ENCODE peak calls at places on chromosomes 6 and 20, in five cellular contexts. One of them, this sample, is unnamed. For H3K4me1, the result is how much of the 10 kb centered on the place peaks cover.

GRCh38 chr6:146361367-146361924 is 182.2 kb upstream of the RAB32 start:
- DNase-seq in A549: no peak
- DNase-seq in HCT116: no peak
- DNase-seq in effector memory CD4-positive, alpha-beta T cell: no peak
- DNase-seq in neural progenitor cell: no peak
- DNase-seq in this sample: no peak

GRCh38 chr6:147077251-147077650 is 127.0 kb upstream of the STXBP5 start:
- DNase-seq in A549: no peak
- DNase-seq in HCT116: no peak
- DNase-seq in effector memory CD4-positive, alpha-beta T cell: no peak
- DNase-seq in neural progenitor cell: no peak
- DNase-seq in this sample: no peak

GRCh38 chr20:41029150-41029872 is 689 bp downstream of the TOP1 start:
- DNase-seq in A549: peak
- DNase-seq in HCT116: no peak
- DNase-seq in effector memory CD4-positive, alpha-beta T cell: peak
- DNase-seq in neural progenitor cell: peak
- DNase-seq in this sample: no peak

GRCh38 chr20:44961868-44962267 is 1.7 kb upstream of the TOMM34 start:
- DNase-seq in A549: no peak
- DNase-seq in HCT116: no peak
- DNase-seq in effector memory CD4-positive, alpha-beta T cell: no peak
- DNase-seq in neural progenitor cell: no peak
- DNase-seq in this sample: no peak

GRCh38 chr6:149077208-149077607 is 240.3 kb upstream of the TAB2 start:
- DNase-seq in A549: no peak
- DNase-seq in HCT116: no peak
- DNase-seq in effector memory CD4-positive, alpha-beta T cell: no peak
- DNase-seq in neural progenitor cell: no peak
- DNase-seq in this sample: no peak

GRCh38 chr20:38139156-38139912 is 25.7 kb downstream of the TGM2 start:
- DNase-seq in A549: no peak
- DNase-seq in HCT116: no peak
- DNase-seq in effector memory CD4-positive, alpha-beta T cell: no peak
- DNase-seq in neural progenitor cell: no peak
- DNase-seq in this sample: no peak

GRCh38 chr6:41818271-41819054 is 31.0 kb downstream of the TOMM6 start:
- DNase-seq in A549: no peak
- DNase-seq in HCT116: no peak
- DNase-seq in effector memory CD4-positive, alpha-beta T cell: no peak
- DNase-seq in neural progenitor cell: no peak
- DNase-seq in this sample: no peak

GRCh38 chr20:15440249-15440820 is 1102.9 kb upstream of the FLRT3 start:
- DNase-seq in A549: no peak
- DNase-seq in HCT116: no peak
- DNase-seq in effector memory CD4-positive, alpha-beta T cell: no peak
- DNase-seq in neural progenitor cell: no peak
- DNase-seq in this sample: no peak

GRCh38 chr6:112222111-112222726 is 32.1 kb downstream of the LAMA4 start:
- DNase-seq in A549: no peak
- DNase-seq in HCT116: no peak
- DNase-seq in effector memory CD4-positive, alpha-beta T cell: no peak
- DNase-seq in neural progenitor cell: no peak
- DNase-seq in this sample: no peak

GRCh38 chr6:158067436-158068015 is 85.9 kb downstream of the SYNJ2 start:
- DNase-seq in A549: no peak
- DNase-seq in HCT116: no peak
- DNase-seq in effector memory CD4-positive, alpha-beta T cell: no peak
- DNase-seq in neural progenitor cell: no peak
- DNase-seq in this sample: no peak

GRCh38 chr6:32397252-32397920 is 9.6 kb downstream of the BTNL2 start:
- DNase-seq in A549: no peak
- DNase-seq in HCT116: no peak
- DNase-seq in effector memory CD4-positive, alpha-beta T cell: no peak
- DNase-seq in neural progenitor cell: no peak
- DNase-seq in this sample: no peak

DNA sequence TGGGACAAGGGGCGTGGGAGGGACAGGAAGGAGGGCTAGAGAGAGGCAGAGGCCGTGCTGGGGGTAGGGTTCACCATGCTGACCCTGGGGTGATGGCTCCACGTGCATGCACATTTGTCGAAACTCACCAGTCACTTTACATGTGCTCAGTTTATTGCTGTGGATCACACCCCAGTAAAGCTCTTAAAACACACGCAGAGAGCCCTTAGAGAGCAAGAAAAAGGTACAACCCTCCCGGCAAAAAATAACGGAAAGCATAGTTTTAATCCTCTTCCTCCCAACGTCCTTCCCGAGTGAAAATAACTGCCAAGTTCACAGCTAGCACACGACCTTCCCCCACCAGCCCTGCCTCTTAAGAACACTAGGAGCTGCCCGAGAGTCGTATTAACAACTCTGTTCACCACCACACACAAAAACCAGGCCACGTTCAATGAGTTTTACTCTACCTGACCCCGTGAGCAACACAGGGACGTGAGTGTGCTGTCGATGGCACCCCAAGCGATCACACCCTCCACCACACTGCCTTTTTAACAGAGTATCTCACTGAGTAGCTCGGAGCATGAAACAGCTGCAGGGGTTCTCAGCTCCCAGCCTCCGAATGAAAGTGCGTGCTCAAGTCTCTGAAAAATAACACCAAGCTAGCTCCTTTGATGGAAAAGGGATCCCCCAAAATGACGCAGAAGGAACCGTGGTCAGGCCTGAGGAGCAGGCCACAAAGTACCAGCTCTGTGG is 39.7 kb downstream of the TAF4 start:
- DNase-seq in A549: no peak
- DNase-seq in HCT116: no peak
- DNase-seq in effector memory CD4-positive, alpha-beta T cell: no peak
- DNase-seq in neural progenitor cell: no peak
- DNase-seq in this sample: no peak
- H3K4me1 ChIP-seq in A549: under half
- H3K4me1 ChIP-seq in HCT116: under half
- H3K4me1 ChIP-seq in effector memory CD4-positive, alpha-beta T cell: under half
- H3K4me1 ChIP-seq in neural progenitor cell: under half
- H3K4me1 ChIP-seq in this sample: under half

GRCh38 chr6:110367825-110368224 is 9.7 kb upstream of the METTL24 start:
- DNase-seq in A549: no peak
- DNase-seq in HCT116: no peak
- DNase-seq in effector memory CD4-positive, alpha-beta T cell: no peak
- DNase-seq in neural progenitor cell: no peak
- DNase-seq in this sample: no peak

GRCh38 chr6:110367001-110367400 is 8.9 kb upstream of the METTL24 start:
- DNase-seq in A549: no peak
- DNase-seq in HCT116: no peak
- DNase-seq in effector memory CD4-positive, alpha-beta T cell: no peak
- DNase-seq in neural progenitor cell: no peak
- DNase-seq in this sample: no peak

GRCh38 chr6:110363748-110364147 is 5.6 kb upstream of the METTL24 start:
- DNase-seq in A549: no peak
- DNase-seq in HCT116: no peak
- DNase-seq in effector memory CD4-positive, alpha-beta T cell: no peak
- DNase-seq in neural progenitor cell: no peak
- DNase-seq in this sample: no peak

GRCh38 chr6:110366241-110366640 is 8.1 kb upstream of the METTL24 start:
- DNase-seq in A549: no peak
- DNase-seq in HCT116: no peak
- DNase-seq in effector memory CD4-positive, alpha-beta T cell: no peak
- DNase-seq in neural progenitor cell: no peak
- DNase-seq in this sample: no peak

DNA sequence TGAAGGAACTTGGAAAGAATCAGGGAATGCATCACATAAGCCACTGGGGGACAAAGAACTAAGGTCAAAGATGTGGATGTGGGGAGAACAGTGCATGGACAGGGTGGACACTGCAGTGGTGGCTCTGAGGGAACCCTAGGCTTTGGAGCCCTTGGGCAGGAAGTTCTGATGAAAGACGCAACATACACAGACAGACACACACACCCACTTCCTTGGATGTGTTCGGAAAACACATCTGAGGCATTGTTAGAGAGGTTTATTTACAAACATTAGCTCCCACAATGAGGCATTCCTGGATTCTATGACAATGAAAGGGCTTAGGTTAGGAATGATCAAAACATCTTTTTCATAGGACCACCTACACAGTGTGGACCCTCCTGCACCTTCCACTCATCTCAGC is 6.2 kb upstream of the METTL24 start:
- DNase-seq in A549: no peak
- DNase-seq in HCT116: no peak
- DNase-seq in effector memory CD4-positive, alpha-beta T cell: no peak
- DNase-seq in neural progenitor cell: no peak
- DNase-seq in this sample: no peak
- H3K4me1 ChIP-seq in A549: under half
- H3K4me1 ChIP-seq in HCT116: under half
- H3K4me1 ChIP-seq in effector memory CD4-positive, alpha-beta T cell: under half
- H3K4me1 ChIP-seq in neural progenitor cell: under half
- H3K4me1 ChIP-seq in this sample: under half

GRCh38 chr6:166496460-166496859 is 90.0 kb downstream of the RAMACL start:
- DNase-seq in A549: no peak
- DNase-seq in HCT116: no peak
- DNase-seq in effector memory CD4-positive, alpha-beta T cell: no peak
- DNase-seq in neural progenitor cell: no peak
- DNase-seq in this sample: no peak

GRCh38 chr6:166498661-166499349 is 87.7 kb downstream of the RAMACL start:
- DNase-seq in A549: no peak
- DNase-seq in HCT116: no peak
- DNase-seq in effector memory CD4-positive, alpha-beta T cell: no peak
- DNase-seq in neural progenitor cell: no peak
- DNase-seq in this sample: no peak

GRCh38 chr6:166498228-166498627 is 88.2 kb downstream of the RAMACL start:
- DNase-seq in A549: no peak
- DNase-seq in HCT116: no peak
- DNase-seq in effector memory CD4-positive, alpha-beta T cell: no peak
- DNase-seq in neural progenitor cell: no peak
- DNase-seq in this sample: no peak

GRCh38 chr6:166495487-166496314 is 90.8 kb downstream of the RAMACL start:
- DNase-seq in A549: no peak
- DNase-seq in HCT116: no peak
- DNase-seq in effector memory CD4-positive, alpha-beta T cell: no peak
- DNase-seq in neural progenitor cell: no peak
- DNase-seq in this sample: no peak

GRCh38 chr6:166497087-166497899 is 89.2 kb downstream of the RAMACL start:
- DNase-seq in A549: no peak
- DNase-seq in HCT116: no peak
- DNase-seq in effector memory CD4-positive, alpha-beta T cell: no peak
- DNase-seq in neural progenitor cell: no peak
- DNase-seq in this sample: no peak
- H3K4me1 ChIP-seq in A549: under half
- H3K4me1 ChIP-seq in HCT116: under half
- H3K4me1 ChIP-seq in effector memory CD4-positive, alpha-beta T cell: under half
- H3K4me1 ChIP-seq in neural progenitor cell: under half
- H3K4me1 ChIP-seq in this sample: under half

GRCh38 chr6:3335169-3335568 is 76.4 kb downstream of the PSMG4 start:
- DNase-seq in A549: no peak
- DNase-seq in HCT116: no peak
- DNase-seq in effector memory CD4-positive, alpha-beta T cell: no peak
- DNase-seq in neural progenitor cell: no peak
- DNase-seq in this sample: no peak
- H3K4me1 ChIP-seq in A549: under half
- H3K4me1 ChIP-seq in HCT116: under half
- H3K4me1 ChIP-seq in effector memory CD4-positive, alpha-beta T cell: under half
- H3K4me1 ChIP-seq in neural progenitor cell: under half
- H3K4me1 ChIP-seq in this sample: under half

GRCh38 chr6:15961630-15962448 is 167.0 kb upstream of the MYLIP start:
- DNase-seq in A549: no peak
- DNase-seq in HCT116: no peak
- DNase-seq in effector memory CD4-positive, alpha-beta T cell: no peak
- DNase-seq in neural progenitor cell: no peak
- DNase-seq in this sample: no peak
- H3K4me1 ChIP-seq in A549: under half
- H3K4me1 ChIP-seq in HCT116: under half
- H3K4me1 ChIP-seq in effector memory CD4-positive, alpha-beta T cell: under half
- H3K4me1 ChIP-seq in neural progenitor cell: under half
- H3K4me1 ChIP-seq in this sample: under half

GRCh38 chr6:12577124-12577845 is 139.3 kb upstream of the PHACTR1 start:
- DNase-seq in A549: no peak
- DNase-seq in HCT116: no peak
- DNase-seq in effector memory CD4-positive, alpha-beta T cell: no peak
- DNase-seq in neural progenitor cell: peak
- DNase-seq in this sample: no peak

GRCh38 chr6:12578751-12579150 is 137.8 kb upstream of the PHACTR1 start:
- DNase-seq in A549: peak
- DNase-seq in HCT116: no peak
- DNase-seq in effector memory CD4-positive, alpha-beta T cell: no peak
- DNase-seq in neural progenitor cell: no peak
- DNase-seq in this sample: no peak

GRCh38 chr6:12580296-12580695 is 136.3 kb upstream of the PHACTR1 start:
- DNase-seq in A549: no peak
- DNase-seq in HCT116: no peak
- DNase-seq in effector memory CD4-positive, alpha-beta T cell: no peak
- DNase-seq in neural progenitor cell: no peak
- DNase-seq in this sample: no peak

GRCh38 chr6:12576389-12576788 is 140.2 kb upstream of the PHACTR1 start:
- DNase-seq in A549: no peak
- DNase-seq in HCT116: no peak
- DNase-seq in effector memory CD4-positive, alpha-beta T cell: no peak
- DNase-seq in neural progenitor cell: no peak
- DNase-seq in this sample: no peak

GRCh38 chr6:12578097-12578496 is 138.5 kb upstream of the PHACTR1 start:
- DNase-seq in A549: no peak
- DNase-seq in HCT116: no peak
- DNase-seq in effector memory CD4-positive, alpha-beta T cell: no peak
- DNase-seq in neural progenitor cell: no peak
- DNase-seq in this sample: no peak
- H3K4me1 ChIP-seq in A549: under half
- H3K4me1 ChIP-seq in HCT116: under half
- H3K4me1 ChIP-seq in effector memory CD4-positive, alpha-beta T cell: under half
- H3K4me1 ChIP-seq in neural progenitor cell: under half
- H3K4me1 ChIP-seq in this sample: under half

DNA sequence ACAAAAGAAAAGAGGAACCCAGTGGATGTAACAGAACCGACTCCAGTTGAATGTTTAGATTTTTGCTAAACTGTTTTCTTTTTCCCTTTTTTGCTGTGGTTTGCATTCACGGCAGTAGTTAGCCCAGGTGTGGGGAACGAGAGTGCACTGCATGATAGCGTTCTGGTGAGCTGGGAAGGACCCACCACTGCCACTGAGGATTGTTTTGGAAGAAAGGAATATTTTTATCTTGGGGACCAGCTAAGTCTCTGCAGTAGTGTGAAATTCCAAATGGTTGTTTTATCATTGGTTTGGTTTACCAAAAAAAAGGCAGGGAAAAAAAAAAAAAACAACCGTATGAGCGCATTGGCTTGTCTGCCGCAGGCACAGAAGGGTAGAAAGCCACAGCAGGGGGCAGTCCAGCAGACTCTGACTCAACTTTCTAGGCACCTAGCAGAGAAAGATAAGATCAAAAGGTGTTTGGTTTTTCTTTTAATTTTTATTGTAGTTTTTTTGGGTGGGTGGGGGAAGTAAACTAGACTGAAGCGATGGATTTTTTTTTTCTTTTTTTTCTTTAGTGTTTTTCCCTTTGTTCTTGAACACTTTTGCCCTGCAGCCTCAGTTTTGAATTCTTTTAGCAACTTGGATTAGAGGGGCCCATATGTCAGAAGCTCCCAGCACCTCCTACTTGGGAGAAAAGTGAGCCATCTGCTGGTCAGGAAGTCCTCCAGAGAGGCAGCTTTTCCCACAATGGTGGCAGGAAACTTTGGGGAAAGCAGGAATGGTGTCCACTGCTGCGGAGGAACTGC is 13.5 kb upstream of the RAB5IF start:
- DNase-seq in A549: no peak
- DNase-seq in HCT116: peak
- DNase-seq in effector memory CD4-positive, alpha-beta T cell: peak
- DNase-seq in neural progenitor cell: peak
- DNase-seq in this sample: no peak
- H3K4me1 ChIP-seq in A549: under half
- H3K4me1 ChIP-seq in HCT116: under half
- H3K4me1 ChIP-seq in effector memory CD4-positive, alpha-beta T cell: under half
- H3K4me1 ChIP-seq in neural progenitor cell: under half
- H3K4me1 ChIP-seq in this sample: under half

GRCh38 chr20:20582733-20583132 is 129.7 kb downstream of the RALGAPA2 start:
- DNase-seq in A549: no peak
- DNase-seq in HCT116: no peak
- DNase-seq in effector memory CD4-positive, alpha-beta T cell: no peak
- DNase-seq in neural progenitor cell: no peak
- DNase-seq in this sample: no peak
- H3K4me1 ChIP-seq in A549: under half
- H3K4me1 ChIP-seq in HCT116: under half
- H3K4me1 ChIP-seq in effector memory CD4-positive, alpha-beta T cell: under half
- H3K4me1 ChIP-seq in neural progenitor cell: under half
- H3K4me1 ChIP-seq in this sample: under half